ENCODE peak calls at places on chromosomes 12 and 14, in nine cellular contexts. I is HL-60; G is AG04450; J is tibial nerve; B is HFFc6; N is T47D; P is activated CD4-positive, alpha-beta T cell treated with anti-CD3 and anti-CD28 coated beads for 48 hours; O is iPS DF 6.9; K is activated T-cell treated with anti-CD3 and anti-CD28 coated beads for 24 hours. W is an unnamed sample.

GRCh38 chr14:34826661-34827060 is 48.5 kb downstream of the BAZ1A start:
- DNase-seq in B (peak), N (no peak), J (no peak), O (no peak), G (no peak), I (no peak), P (no peak), K (no peak), W (no peak)

GRCh38 chr12:116551952-116552749 is 7.0 kb upstream of the MAP1LC3B2 start:
- DNase-seq in O (no peak), B (peak), I (peak), J (no peak), P (no peak), G (no peak), K (no peak), N (no peak), W (no peak)

GRCh38 chr12:53954694-53955035 is at the start of gene HOXC12:
- DNase-seq in O (no peak), B (no peak), I (no peak), G (no peak), P (no peak), J (no peak), K (no peak), N (no peak), W (no peak)

GRCh38 chr12:110022980-110023633 is 23.9 kb downstream of the ANKRD13A start:
- DNase-seq in N (no peak), K (no peak), G (peak), O (no peak), B (peak), P (no peak), I (no peak), J (no peak), W (no peak)

GRCh38 chr14:77582511-77582910 is 33.9 kb downstream of the SPTLC2 start:
- DNase-seq in O (no peak), P (no peak), B (no peak), N (no peak), K (no peak), G (no peak), I (no peak), J (no peak), W (no peak)

GRCh38 chr12:12560587-12561304 is 1.9 kb downstream of the DUSP16 start:
- DNase-seq in O (no peak), G (no peak), N (peak), B (peak), J (no peak), P (peak), I (peak), K (peak), W (no peak)

GRCh38 chr12:117189725-117190209 is 503 bp downstream of the FBXO21 start:
- DNase-seq in I (peak), G (no peak), B (peak), O (no peak), J (no peak), P (peak), K (peak), N (peak), W (peak)

GRCh38 chr12:124484526-124484953 is 82.9 kb downstream of the NCOR2 start:
- DNase-seq in G (no peak), J (no peak), N (no peak), P (peak), K (no peak), O (no peak), I (peak), B (no peak), W (peak)

GRCh38 chr14:79543966-79544365 is 667.3 kb downstream of the DIO2 start:
- DNase-seq in G (no peak), N (peak), P (no peak), J (no peak), I (no peak), B (peak), O (peak), K (no peak), W (no peak)

GRCh38 chr12:51323966-51324895 is at the start of gene BIN2:
- DNase-seq in I (peak), J (peak), B (no peak), N (no peak), P (peak), K (peak), O (no peak), G (no peak), W (peak)

GRCh38 chr14:67582061-67582460 is 18.0 kb downstream of the PIGH start:
- DNase-seq in N (no peak), J (no peak), O (no peak), B (no peak), K (no peak), I (no peak), G (no peak), P (no peak), W (no peak)

GRCh38 chr12:38904932-38905479 is 385 bp downstream of the CPNE8 start:
- DNase-seq in B (no peak), J (peak), K (peak), P (peak), O (no peak), N (peak), G (no peak), I (peak), W (peak)

GRCh38 chr14:96592591-96593388 is 90.6 kb downstream of the PAPOLA start:
- DNase-seq in I (no peak), O (no peak), G (no peak), K (peak), B (no peak), N (peak), J (no peak), P (peak), W (peak)

GRCh38 chr12:104183443-104183842 is 32.1 kb upstream of the TXNRD1 start:
- DNase-seq in O (no peak), N (no peak), P (no peak), I (no peak), J (no peak), B (no peak), G (no peak), K (no peak), W (no peak)

GRCh38 chr14:32698831-32699230 is 239.8 kb upstream of the NPAS3 start:
- DNase-seq in B (peak), I (no peak), J (no peak), G (no peak), P (no peak), N (no peak), K (no peak), O (no peak), W (no peak)

GRCh38 chr14:72893636-72894322 is at the start of gene DPF3:
- DNase-seq in G (peak), B (peak), P (peak), I (peak), O (peak), K (peak), N (peak), J (peak), W (peak)

GRCh38 chr12:101793401-101793800 is 37.4 kb downstream of the GNPTAB start:
- DNase-seq in K (no peak), B (peak), O (no peak), P (no peak), I (no peak), J (no peak), G (no peak), N (no peak), W (no peak)

W was measured in kidney.